ENCODE peak calls at places on chromosomes 7 and 10, in eight cellular contexts. G is T1000, M is germinal center, N is nucleus accumbens, Y is dorsolateral prefrontal cortex, W is NCI-H460, B is C1 segment of cervical spinal cord, K is NCI-H69. R is an unnamed sample.

GRCh38 chr7:149036676-149037075 is 8.4 kb upstream of the PDIA4 start:
- DNase-seq in G (no peak), M (no peak), N (no peak), K (no peak), B (no peak), W (no peak), Y (no peak), R (no peak)

GRCh38 chr7:82109288-82109687 is 334.3 kb downstream of the CACNA2D1 start:
- DNase-seq in M (no peak), W (no peak), Y (no peak), K (peak), G (no peak), B (no peak), N (no peak), R (no peak)

GRCh38 chr7:73342645-73343044 is 14.7 kb downstream of the FKBP6 start:
- DNase-seq in W (peak), N (no peak), Y (no peak), M (no peak), K (peak), B (no peak), G (no peak), R (no peak)

GRCh38 chr7:106050002-106050742 is 61.9 kb downstream of the SYPL1 start:
- DNase-seq in Y (no peak), M (no peak), B (no peak), N (no peak), W (peak), K (peak), G (no peak), R (peak)

GRCh38 chr10:86871563-86872183 is 85.7 kb downstream of the MMRN2 start:
- DNase-seq in W (no peak), N (no peak), K (no peak), B (no peak), G (no peak), M (no peak), Y (no peak), R (no peak)

GRCh38 chr7:31935115-31935514 is 135.1 kb downstream of the PDE1C start:
- DNase-seq in N (no peak), K (no peak), Y (no peak), M (no peak), W (peak), B (no peak), G (no peak), R (no peak)

GRCh38 chr10:132360766-132361447 is 28.9 kb downstream of the LRRC27 start:
- DNase-seq in K (peak), N (no peak), M (peak), Y (no peak), W (peak), B (no peak), G (no peak), R (no peak)

GRCh38 chr7:76386691-76387260 is 22.7 kb downstream of the SSC4D start:
- DNase-seq in G (no peak), W (no peak), K (no peak), M (no peak), N (no peak), Y (no peak), B (no peak), R (no peak)

GRCh38 chr7:142859829-142860228 is 5.0 kb downstream of the EPHB6 start:
- DNase-seq in B (no peak), N (no peak), G (peak), Y (no peak), W (no peak), M (no peak), K (no peak), R (no peak)

GRCh38 chr7:140209866-140210609 is 33.3 kb upstream of the KDM7A start:
- DNase-seq in N (peak), M (peak), W (no peak), B (no peak), K (no peak), Y (peak), G (no peak), R (peak)

GRCh38 chr7:82288769-82289535 is 154.6 kb downstream of the CACNA2D1 start:
- DNase-seq in W (no peak), Y (no peak), K (peak), M (no peak), N (no peak), G (no peak), B (no peak), R (no peak)

R was measured in head of caudate nucleus.